ENCODE peak calls at places on chromosomes 2 and 18, in seven cellular contexts. One of them, this sample, is unnamed.

GRCh38 chr2:191863988-191864387 is 17.1 kb upstream of the CAVIN2 start:
- DNase-seq in naive thymus-derived CD8-positive, alpha-beta T cell: no peak
- DNase-seq in fibroblast of gingiva: no peak
- DNase-seq in AG09319: no peak
- DNase-seq in mucosa of gallbladder: no peak
- DNase-seq in SW480: no peak
- DNase-seq in ascending aorta: no peak
- DNase-seq in this sample: peak; percentile 56

GRCh38 chr18:20971886-20972267 is 139.7 kb downstream of the ROCK1 start:
- DNase-seq in AG09319: no peak
- DNase-seq in SW480: peak; percentile 7
- DNase-seq in fibroblast of gingiva: peak; percentile 26
- DNase-seq in ascending aorta: no peak
- DNase-seq in naive thymus-derived CD8-positive, alpha-beta T cell: no peak
- DNase-seq in mucosa of gallbladder: no peak
- DNase-seq in this sample: peak; percentile 34

GRCh38 chr2:3127279-3127690 is 250.3 kb downstream of the EIPR1 start:
- DNase-seq in SW480: no peak
- DNase-seq in fibroblast of gingiva: no peak
- DNase-seq in AG09319: no peak
- DNase-seq in mucosa of gallbladder: no peak
- DNase-seq in naive thymus-derived CD8-positive, alpha-beta T cell: no peak
- DNase-seq in ascending aorta: no peak
- DNase-seq in this sample: no peak

GRCh38 chr2:151760139-151760650 is 25.9 kb upstream of the NEB start:
- DNase-seq in fibroblast of gingiva: no peak
- DNase-seq in mucosa of gallbladder: no peak
- DNase-seq in SW480: no peak
- DNase-seq in naive thymus-derived CD8-positive, alpha-beta T cell: no peak
- DNase-seq in AG09319: no peak
- DNase-seq in ascending aorta: no peak
- DNase-seq in this sample: no peak

GRCh38 chr18:10432781-10433180 is 21.7 kb upstream of the APCDD1 start:
- DNase-seq in mucosa of gallbladder: no peak
- DNase-seq in fibroblast of gingiva: peak; percentile 63
- DNase-seq in SW480: no peak
- DNase-seq in naive thymus-derived CD8-positive, alpha-beta T cell: no peak
- DNase-seq in AG09319: no peak
- DNase-seq in ascending aorta: no peak
- DNase-seq in this sample: no peak

GRCh38 chr2:128456281-128456680 is 137.6 kb upstream of the HS6ST1 start:
- DNase-seq in mucosa of gallbladder: no peak
- DNase-seq in SW480: no peak
- DNase-seq in ascending aorta: peak; percentile 49
- DNase-seq in AG09319: no peak
- DNase-seq in fibroblast of gingiva: no peak
- DNase-seq in naive thymus-derived CD8-positive, alpha-beta T cell: no peak
- DNase-seq in this sample: no peak

GRCh38 chr2:95047629-95048510 is 22.4 kb downstream of the MAL start:
- DNase-seq in SW480: no peak
- DNase-seq in ascending aorta: no peak
- DNase-seq in AG09319: no peak
- DNase-seq in naive thymus-derived CD8-positive, alpha-beta T cell: no peak
- DNase-seq in fibroblast of gingiva: no peak
- DNase-seq in mucosa of gallbladder: no peak
- DNase-seq in this sample: no peak

GRCh38 chr2:231674587-231675334 is 33.6 kb upstream of the PTMA start:
- DNase-seq in fibroblast of gingiva: peak; percentile 50
- DNase-seq in AG09319: no peak
- DNase-seq in naive thymus-derived CD8-positive, alpha-beta T cell: peak; percentile 55
- DNase-seq in mucosa of gallbladder: peak; percentile 50
- DNase-seq in ascending aorta: peak; percentile 88
- DNase-seq in SW480: peak; percentile 63
- DNase-seq in this sample: peak; percentile 85

GRCh38 chr2:24860631-24861030 is 59.4 kb downstream of the ADCY3 start:
- DNase-seq in AG09319: no peak
- DNase-seq in naive thymus-derived CD8-positive, alpha-beta T cell: no peak
- DNase-seq in SW480: no peak
- DNase-seq in ascending aorta: no peak
- DNase-seq in mucosa of gallbladder: no peak
- DNase-seq in fibroblast of gingiva: no peak
- DNase-seq in this sample: no peak

GRCh38 chr2:128364441-128364911 is 45.8 kb upstream of the HS6ST1 start:
- DNase-seq in ascending aorta: no peak
- DNase-seq in SW480: no peak
- DNase-seq in AG09319: no peak
- DNase-seq in mucosa of gallbladder: no peak
- DNase-seq in naive thymus-derived CD8-positive, alpha-beta T cell: no peak
- DNase-seq in fibroblast of gingiva: no peak
- DNase-seq in this sample: no peak

GRCh38 chr2:106095478-106096392 is 98.4 kb downstream of the UXS1 start:
- DNase-seq in ascending aorta: no peak
- DNase-seq in fibroblast of gingiva: no peak
- DNase-seq in naive thymus-derived CD8-positive, alpha-beta T cell: peak; percentile 84
- DNase-seq in AG09319: no peak
- DNase-seq in mucosa of gallbladder: peak; percentile 38
- DNase-seq in SW480: no peak
- DNase-seq in this sample: no peak

GRCh38 chr2:128580988-128581848 is 262.6 kb upstream of the HS6ST1 start:
- DNase-seq in SW480: no peak
- DNase-seq in ascending aorta: peak; percentile 55
- DNase-seq in fibroblast of gingiva: no peak
- DNase-seq in naive thymus-derived CD8-positive, alpha-beta T cell: no peak
- DNase-seq in mucosa of gallbladder: no peak
- DNase-seq in AG09319: no peak
- DNase-seq in this sample: no peak

GRCh38 chr2:200274116-200275075 is 32.1 kb upstream of the SPATS2L start:
- DNase-seq in AG09319: no peak
- DNase-seq in mucosa of gallbladder: no peak
- DNase-seq in naive thymus-derived CD8-positive, alpha-beta T cell: no peak
- DNase-seq in SW480: no peak
- DNase-seq in fibroblast of gingiva: no peak
- DNase-seq in ascending aorta: no peak
- DNase-seq in this sample: no peak

GRCh38 chr18:8895987-8896619 is 190.7 kb downstream of the MTCL1 start:
- DNase-seq in naive thymus-derived CD8-positive, alpha-beta T cell: no peak
- DNase-seq in ascending aorta: no peak
- DNase-seq in SW480: no peak
- DNase-seq in AG09319: peak; percentile 78
- DNase-seq in mucosa of gallbladder: no peak
- DNase-seq in fibroblast of gingiva: peak; percentile 92
- DNase-seq in this sample: peak; percentile 45

GRCh38 chr2:158024288-158024898 is 77.3 kb upstream of the UPP2 start:
- DNase-seq in mucosa of gallbladder: peak; percentile 37
- DNase-seq in ascending aorta: no peak
- DNase-seq in AG09319: peak; percentile 15
- DNase-seq in naive thymus-derived CD8-positive, alpha-beta T cell: peak; percentile 27
- DNase-seq in SW480: peak; percentile 41
- DNase-seq in fibroblast of gingiva: peak; percentile 42
- DNase-seq in this sample: peak; percentile 80

GRCh38 chr2:65754219-65754618 is 321.8 kb upstream of the SPRED2 start:
- DNase-seq in ascending aorta: no peak
- DNase-seq in AG09319: no peak
- DNase-seq in naive thymus-derived CD8-positive, alpha-beta T cell: no peak
- DNase-seq in SW480: no peak
- DNase-seq in mucosa of gallbladder: no peak
- DNase-seq in fibroblast of gingiva: no peak
- DNase-seq in this sample: no peak

GRCh38 chr2:45652090-45653050 is 895 bp downstream of the PRKCE start:
- DNase-seq in mucosa of gallbladder: no peak
- DNase-seq in naive thymus-derived CD8-positive, alpha-beta T cell: peak; percentile 7
- DNase-seq in fibroblast of gingiva: peak; percentile 52
- DNase-seq in SW480: no peak
- DNase-seq in AG09319: no peak
- DNase-seq in ascending aorta: peak; percentile 72
- DNase-seq in this sample: peak; percentile 69

GRCh38 chr2:226934546-226935243 is 98.8 kb downstream of the RHBDD1 start:
- DNase-seq in ascending aorta: no peak
- DNase-seq in AG09319: no peak
- DNase-seq in fibroblast of gingiva: peak; percentile 44
- DNase-seq in mucosa of gallbladder: no peak
- DNase-seq in SW480: no peak
- DNase-seq in naive thymus-derived CD8-positive, alpha-beta T cell: no peak
- DNase-seq in this sample: no peak

GRCh38 chr2:60438136-60438535 is 115.3 kb downstream of the BCL11A start:
- DNase-seq in SW480: no peak
- DNase-seq in ascending aorta: no peak
- DNase-seq in naive thymus-derived CD8-positive, alpha-beta T cell: no peak
- DNase-seq in fibroblast of gingiva: no peak
- DNase-seq in mucosa of gallbladder: no peak
- DNase-seq in AG09319: no peak
- DNase-seq in this sample: no peak

GRCh38 chr18:3510896-3511295 is 60.9 kb downstream of the TGIF1 start:
- DNase-seq in naive thymus-derived CD8-positive, alpha-beta T cell: no peak
- DNase-seq in AG09319: no peak
- DNase-seq in fibroblast of gingiva: no peak
- DNase-seq in SW480: no peak
- DNase-seq in mucosa of gallbladder: no peak
- DNase-seq in ascending aorta: no peak
- DNase-seq in this sample: no peak

GRCh38 chr18:28175047-28175929 is 1.6 kb downstream of the CDH2 start:
- DNase-seq in SW480: no peak
- DNase-seq in fibroblast of gingiva: peak; percentile 46
- DNase-seq in mucosa of gallbladder: no peak
- DNase-seq in AG09319: no peak
- DNase-seq in ascending aorta: no peak
- DNase-seq in naive thymus-derived CD8-positive, alpha-beta T cell: no peak
- DNase-seq in this sample: peak; percentile 85

GRCh38 chr2:20314562-20315521 is 35.8 kb downstream of the PUM2 start:
- DNase-seq in AG09319: no peak
- DNase-seq in naive thymus-derived CD8-positive, alpha-beta T cell: no peak
- DNase-seq in mucosa of gallbladder: no peak
- DNase-seq in ascending aorta: no peak
- DNase-seq in fibroblast of gingiva: no peak
- DNase-seq in SW480: no peak
- DNase-seq in this sample: no peak

GRCh38 chr2:138757376-138757775 is 22.8 kb downstream of the NXPH2 start:
- DNase-seq in SW480: no peak
- DNase-seq in AG09319: no peak
- DNase-seq in fibroblast of gingiva: no peak
- DNase-seq in naive thymus-derived CD8-positive, alpha-beta T cell: no peak
- DNase-seq in mucosa of gallbladder: no peak
- DNase-seq in ascending aorta: no peak
- DNase-seq in this sample: no peak

GRCh38 chr2:46863895-46864294 is 51.7 kb downstream of the MCFD2 start:
- DNase-seq in mucosa of gallbladder: no peak
- DNase-seq in SW480: no peak
- DNase-seq in naive thymus-derived CD8-positive, alpha-beta T cell: no peak
- DNase-seq in fibroblast of gingiva: no peak
- DNase-seq in ascending aorta: no peak
- DNase-seq in AG09319: no peak
- DNase-seq in this sample: no peak

This sample was measured in adipocyte.